ENCODE peak calls at places on chromosomes 6 and 20, in six cellular contexts. X is activated CD4-positive, alpha-beta T cell treated with anti-CD3 and anti-CD28 coated beads for 48 hours; S is T1000; V is ELR; H is naive thymus-derived CD8-positive, alpha-beta T cell; R is amniotic stem cell. B is an unnamed sample.

GRCh38 chr6:31321820-31322219 is 35.2 kb downstream of the HLA-B start:
- DNase-seq in V (no peak), R (no peak), S (no peak), X (no peak), H (no peak), B (no peak)

GRCh38 chr20:58103961-58104360 is 124.5 kb downstream of the ANKRD60 start:
- DNase-seq in V (no peak), H (no peak), X (no peak), R (no peak), S (no peak), B (no peak)

GRCh38 chr6:159989882-159990480 is 21.1 kb downstream of the IGF2R start:
- DNase-seq in R (no peak), S (no peak), X (no peak), H (no peak), V (peak; percentile 81), B (no peak)

GRCh38 chr6:112216699-112217551 is 37.4 kb downstream of the LAMA4 start:
- DNase-seq in S (no peak), H (no peak), X (no peak), V (peak; percentile 96), R (no peak), B (peak; percentile 77)

GRCh38 chr6:4358414-4359107 is 223.2 kb upstream of the ECI2 start:
- DNase-seq in X (peak; percentile 63), V (peak; percentile 100), H (no peak), R (peak; percentile 99), S (peak; percentile 95), B (peak; percentile 99)

GRCh38 chr6:38020593-38020992 is 201.1 kb downstream of the ZFAND3 start:
- DNase-seq in S (no peak), R (no peak), H (no peak), V (no peak), X (no peak), B (no peak)

GRCh38 chr6:169867751-169868191 is 116.3 kb downstream of the ERMARD start:
- DNase-seq in R (no peak), S (no peak), V (no peak), H (no peak), X (no peak), B (no peak)

GRCh38 chr6:166025149-166025898 is 142.3 kb downstream of the TBXT start:
- DNase-seq in X (no peak), H (no peak), S (no peak), V (peak; percentile 90), R (no peak), B (peak; percentile 76)

GRCh38 chr6:100160913-100161312 is 166.9 kb upstream of the MCHR2 start:
- DNase-seq in S (no peak), X (no peak), H (no peak), V (no peak), R (no peak), B (no peak)

GRCh38 chr20:62359491-62360121 is 7.5 kb downstream of the LAMA5 start:
- DNase-seq in R (no peak), X (no peak), H (no peak), V (peak; percentile 96), S (peak; percentile 17), B (no peak)

GRCh38 chr6:91198588-91199255 is 611.9 kb upstream of the MAP3K7 start:
- DNase-seq in V (no peak), H (no peak), R (no peak), S (no peak), X (no peak), B (no peak)

GRCh38 chr6:13611715-13612114 is 3.4 kb upstream of the NOL7 start:
- DNase-seq in H (no peak), R (no peak), S (no peak), V (no peak), X (no peak), B (no peak)

GRCh38 chr6:161476711-161477110 is 202.8 kb upstream of the AGPAT4 start:
- DNase-seq in R (no peak), X (no peak), H (no peak), S (no peak), V (peak; percentile 18), B (no peak)

GRCh38 chr6:33206864-33207568 is 1.3 kb upstream of the RING1 start:
- DNase-seq in V (peak; percentile 93), R (no peak), X (no peak), H (no peak), S (no peak), B (peak; percentile 31)

GRCh38 chr6:87660226-87660886 is 41.7 kb downstream of the AKIRIN2 start:
- DNase-seq in R (no peak), S (no peak), V (peak; percentile 89), H (no peak), X (no peak), B (peak; percentile 55)

GRCh38 chr6:7463785-7464184 is 74.2 kb downstream of the RIOK1 start:
- DNase-seq in R (no peak), V (no peak), S (no peak), X (no peak), H (no peak), B (no peak)

GRCh38 chr20:38728237-38728761 is 4.0 kb downstream of the SLC32A1 start:
- DNase-seq in S (no peak), V (no peak), X (peak; percentile 20), R (no peak), H (no peak), B (no peak)

GRCh38 chr6:97669191-97669651 is 386.2 kb upstream of the MMS22L start:
- DNase-seq in V (peak; percentile 29), R (no peak), X (peak; percentile 43), H (no peak), S (no peak), B (no peak)

GRCh38 chr6:105986998-105987397 is 99.1 kb upstream of the PRDM1 start:
- DNase-seq in S (no peak), V (no peak), X (no peak), R (no peak), H (no peak), B (peak; percentile 86)

GRCh38 chr6:169224185-169224695 is 29.4 kb downstream of the THBS2 start:
- DNase-seq in R (peak; percentile 7), H (no peak), V (peak; percentile 28), X (no peak), S (peak; percentile 24), B (no peak)

GRCh38 chr20:24768226-24768625 is 180.8 kb upstream of the CST7 start:
- DNase-seq in R (no peak), S (no peak), V (no peak), X (no peak), H (no peak), B (no peak)

GRCh38 chr6:127391019-127391974 is 47.9 kb upstream of the ECHDC1 start:
- DNase-seq in V (no peak), S (no peak), H (no peak), R (no peak), X (no peak), B (no peak)

GRCh38 chr6:163984446-163984936 is 570.0 kb downstream of the QKI start:
- DNase-seq in R (no peak), S (no peak), H (no peak), V (no peak), X (no peak), B (no peak)

GRCh38 chr20:10280016-10280908 is 61.6 kb downstream of the SNAP25 start:
- DNase-seq in X (no peak), H (no peak), R (no peak), V (peak; percentile 60), S (peak; percentile 7), B (peak; percentile 22)

GRCh38 chr20:46088409-46089075 is 1.2 kb downstream of the NCOA5 start:
- DNase-seq in X (peak; percentile 39), S (no peak), H (no peak), R (no peak), V (peak; percentile 49), B (no peak)

GRCh38 chr6:7086488-7086887 is 21.3 kb upstream of the RREB1 start:
- DNase-seq in X (peak; percentile 53), S (no peak), R (no peak), V (peak; percentile 56), H (peak; percentile 7), B (no peak)

GRCh38 chr20:21395666-21396044 is 1.7 kb downstream of the NKX2-4 start:
- DNase-seq in V (no peak), X (peak; percentile 49), R (no peak), S (no peak), H (peak; percentile 7), B (no peak)

GRCh38 chr6:6973721-6974120 is 134.0 kb upstream of the RREB1 start:
- DNase-seq in R (no peak), X (no peak), V (no peak), S (no peak), H (no peak), B (no peak)

GRCh38 chr20:63957004-63957689 is 931 bp upstream of the UCKL1 start:
- DNase-seq in V (peak; percentile 80), X (peak; percentile 84), H (peak; percentile 61), R (no peak), S (peak; percentile 23), B (no peak)